ENCODE peak calls at places on chromosomes 5 and 9, in four cellular contexts. One of them, this sample, is unnamed.

GRCh38 chr5:161167001-161167765 is 315.2 kb upstream of the ATP10B start:
- DNase-seq in HCT116: no peak
- DNase-seq in K562: no peak
- DNase-seq in H1: no peak
- DNase-seq in this sample: no peak

GRCh38 chr5:6452622-6453504 is 4.2 kb downstream of the UBE2QL1 start:
- DNase-seq in HCT116: no peak
- DNase-seq in K562: no peak
- DNase-seq in H1: no peak
- DNase-seq in this sample: no peak

GRCh38 chr5:103414598-103414997 is 148.0 kb downstream of the NUDT12 start:
- DNase-seq in HCT116: no peak
- DNase-seq in K562: no peak
- DNase-seq in H1: no peak
- DNase-seq in this sample: no peak

GRCh38 chr9:69674112-69674511 is 1.9 kb upstream of the APBA1 start:
- DNase-seq in HCT116: peak
- DNase-seq in K562: no peak
- DNase-seq in H1: no peak
- DNase-seq in this sample: no peak

GRCh38 chr5:178241259-178241658 is 8.7 kb upstream of the PHYKPL start:
- DNase-seq in HCT116: no peak
- DNase-seq in K562: no peak
- DNase-seq in H1: no peak
- DNase-seq in this sample: no peak

GRCh38 chr9:19552282-19552681 is 143.5 kb downstream of the ACER2 start:
- DNase-seq in HCT116: no peak
- DNase-seq in K562: no peak
- DNase-seq in H1: no peak
- DNase-seq in this sample: no peak

GRCh38 chr9:8365466-8366160 is 566.0 kb upstream of the DMAC1 start:
- DNase-seq in HCT116: no peak
- DNase-seq in K562: no peak
- DNase-seq in H1: no peak
- DNase-seq in this sample: no peak

GRCh38 chr9:112439171-112439570 is 47.5 kb upstream of the KIAA1958 start:
- DNase-seq in HCT116: no peak
- DNase-seq in K562: no peak
- DNase-seq in H1: no peak
- DNase-seq in this sample: no peak

GRCh38 chr9:137298983-137299521 is 3.0 kb downstream of the NRARP start:
- DNase-seq in HCT116: no peak
- DNase-seq in K562: no peak
- DNase-seq in H1: no peak
- DNase-seq in this sample: no peak

GRCh38 chr9:87498046-87498815 is 564 bp downstream of the DAPK1 start:
- DNase-seq in HCT116: no peak
- DNase-seq in K562: peak
- DNase-seq in H1: peak
- DNase-seq in this sample: no peak

DNA sequence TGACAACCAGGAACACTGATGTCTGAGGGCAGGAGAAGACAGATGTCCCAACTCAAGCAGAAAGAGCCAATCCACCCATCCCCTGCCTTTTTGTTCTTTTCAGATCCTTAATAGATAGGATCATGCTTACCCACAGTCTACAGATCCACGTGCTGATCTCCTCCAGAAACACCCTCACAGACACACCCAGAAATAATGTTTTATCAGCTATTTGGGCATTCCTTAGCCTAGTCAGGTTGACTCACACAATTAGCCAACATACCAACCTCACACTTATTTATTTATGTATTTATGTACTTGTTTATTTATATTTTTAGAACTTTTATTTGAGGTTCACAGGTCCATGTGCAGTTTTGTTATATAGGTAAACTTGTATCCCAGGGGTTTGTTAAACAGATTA is 151.5 kb upstream of the IL12B start:
- DNase-seq in HCT116: no peak
- DNase-seq in K562: no peak
- DNase-seq in H1: no peak
- DNase-seq in this sample: no peak
- TF ChIP-seq EGR1 in HCT116: no peak
- TF ChIP-seq EGR1 in K562: no peak
- TF ChIP-seq EGR1 in H1: no peak
- TF ChIP-seq EGR1 in this sample: no peak

GRCh38 chr9:124770359-124771020 is 621 bp downstream of the NR6A1 start:
- DNase-seq in HCT116: no peak
- DNase-seq in K562: peak
- DNase-seq in H1: no peak
- DNase-seq in this sample: no peak

GRCh38 chr9:124771021-124771866 is at the start of gene NR6A1:
- DNase-seq in HCT116: peak
- DNase-seq in K562: peak
- DNase-seq in H1: peak
- DNase-seq in this sample: peak

GRCh38 chr9:124768778-124769350 is 2.2 kb downstream of the NR6A1 start:
- DNase-seq in HCT116: no peak
- DNase-seq in K562: no peak
- DNase-seq in H1: no peak
- DNase-seq in this sample: no peak

GRCh38 chr9:124768275-124768674 is 2.8 kb downstream of the NR6A1 start:
- DNase-seq in HCT116: no peak
- DNase-seq in K562: no peak
- DNase-seq in H1: no peak
- DNase-seq in this sample: no peak

DNA sequence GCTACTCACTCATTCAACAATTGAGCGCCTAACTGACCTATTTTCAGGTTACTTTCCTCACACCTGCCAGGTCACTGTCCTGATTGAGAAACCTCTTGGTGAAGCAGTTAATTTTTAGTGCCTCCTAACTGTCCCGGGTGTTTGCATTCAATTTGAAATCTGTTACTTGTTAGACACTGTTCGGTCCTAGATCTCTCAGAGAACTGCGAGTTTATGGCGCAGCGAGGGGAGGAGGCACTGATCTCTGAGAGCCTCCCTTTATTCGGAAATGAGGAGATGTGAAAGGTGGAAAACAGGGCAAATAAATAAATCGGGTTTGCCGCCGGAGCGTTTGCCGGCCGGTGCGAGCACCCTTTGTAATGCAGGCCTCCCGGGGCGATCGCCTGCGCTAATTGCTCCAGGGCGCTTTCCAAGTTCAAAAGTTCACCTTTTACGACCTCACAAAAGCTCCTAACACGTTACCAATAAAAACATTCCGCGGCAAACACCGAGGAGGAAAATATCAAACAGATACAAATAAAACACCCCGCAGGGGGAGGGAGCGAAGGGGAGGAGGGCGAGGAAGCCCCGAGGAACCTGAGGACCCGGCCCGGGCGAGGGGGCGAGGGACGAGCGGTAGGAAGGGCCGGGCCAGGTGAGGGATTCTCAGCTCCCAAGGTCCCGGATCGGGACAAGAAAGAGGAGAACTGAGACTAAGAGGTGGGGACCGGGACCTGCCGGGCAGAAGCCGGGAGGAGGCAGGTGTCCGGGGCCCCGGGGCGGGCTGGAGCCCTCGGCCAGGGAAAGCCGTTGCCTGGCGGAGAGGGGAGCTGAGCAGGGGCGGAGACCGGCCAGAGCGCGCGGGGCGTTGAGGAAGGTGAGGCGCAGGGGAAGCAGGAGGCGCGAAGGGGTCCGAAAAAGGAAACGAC is 1.4 kb downstream of the NR6A1 start:
- DNase-seq in HCT116: peak
- DNase-seq in K562: peak
- DNase-seq in H1: peak
- DNase-seq in this sample: no peak
- TF ChIP-seq EGR1 in HCT116: no peak
- TF ChIP-seq EGR1 in K562: peak
- TF ChIP-seq EGR1 in H1: no peak
- TF ChIP-seq EGR1 in this sample: no peak

DNA sequence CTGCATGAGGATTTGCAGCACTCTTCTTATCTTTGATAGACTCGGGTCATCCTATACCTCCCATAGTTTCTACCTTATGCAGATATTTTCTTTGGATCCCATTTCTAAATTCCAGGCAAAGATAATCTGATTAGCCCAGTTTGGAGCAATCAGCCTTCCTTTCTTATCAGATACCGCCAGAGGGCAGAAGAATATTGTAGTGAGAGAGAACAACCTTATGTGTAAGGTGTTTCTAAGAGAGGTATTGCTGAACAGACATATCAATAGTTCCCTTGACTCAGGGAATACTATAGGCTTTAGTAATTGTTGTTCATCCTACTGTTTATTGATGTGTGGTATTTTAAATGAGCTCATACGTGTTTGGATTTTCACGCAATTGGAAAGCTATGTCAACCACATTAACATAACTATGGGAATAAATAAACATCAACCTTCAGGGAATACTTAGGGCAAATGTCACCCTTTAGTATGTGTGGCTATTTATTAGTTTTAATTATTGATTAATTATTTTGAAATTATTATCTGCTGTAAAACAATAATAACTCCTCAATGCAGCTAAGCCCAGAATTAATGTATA is 1435.2 kb upstream of the CDH9 start:
- DNase-seq in HCT116: no peak
- DNase-seq in K562: no peak
- DNase-seq in H1: no peak
- DNase-seq in this sample: no peak
- TF ChIP-seq EGR1 in HCT116: no peak
- TF ChIP-seq EGR1 in K562: no peak
- TF ChIP-seq EGR1 in H1: no peak
- TF ChIP-seq EGR1 in this sample: no peak

GRCh38 chr5:124528838-124529237 is 217.6 kb downstream of the ZNF608 start:
- DNase-seq in HCT116: no peak
- DNase-seq in K562: no peak
- DNase-seq in H1: no peak
- DNase-seq in this sample: no peak
- TF ChIP-seq EGR1 in HCT116: no peak
- TF ChIP-seq EGR1 in K562: no peak
- TF ChIP-seq EGR1 in H1: no peak
- TF ChIP-seq EGR1 in this sample: no peak

GRCh38 chr5:93163010-93163663 is 417.9 kb downstream of the NR2F1-AS1 start:
- DNase-seq in HCT116: peak
- DNase-seq in K562: no peak
- DNase-seq in H1: no peak
- DNase-seq in this sample: no peak
- TF ChIP-seq EGR1 in HCT116: no peak
- TF ChIP-seq EGR1 in K562: no peak
- TF ChIP-seq EGR1 in H1: no peak
- TF ChIP-seq EGR1 in this sample: no peak

GRCh38 chr5:101047181-101047580 is 144.1 kb upstream of the ST8SIA4 start:
- DNase-seq in HCT116: no peak
- DNase-seq in K562: no peak
- DNase-seq in H1: no peak
- DNase-seq in this sample: no peak

DNA sequence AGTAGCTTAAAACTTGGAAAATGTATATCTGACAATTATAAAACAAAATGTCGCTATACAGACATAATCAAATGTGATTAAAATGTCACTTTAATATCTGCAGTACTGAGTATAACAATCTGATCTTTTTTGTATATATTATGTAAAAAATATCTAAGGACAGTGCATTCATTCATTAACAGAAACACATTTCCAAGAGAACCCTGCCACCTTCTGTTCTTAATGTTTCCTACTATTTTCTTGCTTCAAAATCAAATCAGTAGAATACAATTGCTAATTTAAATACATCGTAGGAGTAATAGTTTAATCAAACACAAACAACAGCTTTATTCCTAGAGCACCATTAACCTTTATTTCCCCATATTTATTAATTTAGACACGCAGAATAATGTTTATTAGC is 142.6 kb upstream of the ST8SIA4 start:
- DNase-seq in HCT116: peak
- DNase-seq in K562: no peak
- DNase-seq in H1: no peak
- DNase-seq in this sample: no peak
- TF ChIP-seq EGR1 in HCT116: no peak
- TF ChIP-seq EGR1 in K562: no peak
- TF ChIP-seq EGR1 in H1: no peak
- TF ChIP-seq EGR1 in this sample: no peak

DNA sequence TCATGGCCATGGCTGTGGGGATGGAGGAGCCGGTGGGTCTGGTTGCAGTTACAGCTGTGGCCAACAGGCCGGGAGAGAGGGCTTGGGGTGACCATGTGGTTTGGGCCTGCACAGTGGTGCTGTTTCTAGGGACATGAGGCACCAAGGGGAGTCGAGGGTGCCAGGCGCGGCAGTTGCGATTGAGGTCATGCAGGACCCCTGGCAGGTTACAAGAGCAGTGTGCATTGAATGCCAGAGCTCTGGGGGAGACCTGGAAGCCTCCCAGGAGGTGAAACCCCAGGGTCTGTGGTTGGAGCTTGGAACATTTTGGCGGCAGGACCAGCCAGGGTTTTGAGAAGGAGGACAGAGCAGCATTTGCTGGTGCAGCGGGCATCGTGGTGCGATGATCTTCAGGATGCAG is 21.7 kb downstream of the RXRA start:
- DNase-seq in HCT116: no peak
- DNase-seq in K562: no peak
- DNase-seq in H1: no peak
- DNase-seq in this sample: no peak
- TF ChIP-seq EGR1 in HCT116: no peak
- TF ChIP-seq EGR1 in K562: no peak
- TF ChIP-seq EGR1 in H1: no peak
- TF ChIP-seq EGR1 in this sample: no peak

DNA sequence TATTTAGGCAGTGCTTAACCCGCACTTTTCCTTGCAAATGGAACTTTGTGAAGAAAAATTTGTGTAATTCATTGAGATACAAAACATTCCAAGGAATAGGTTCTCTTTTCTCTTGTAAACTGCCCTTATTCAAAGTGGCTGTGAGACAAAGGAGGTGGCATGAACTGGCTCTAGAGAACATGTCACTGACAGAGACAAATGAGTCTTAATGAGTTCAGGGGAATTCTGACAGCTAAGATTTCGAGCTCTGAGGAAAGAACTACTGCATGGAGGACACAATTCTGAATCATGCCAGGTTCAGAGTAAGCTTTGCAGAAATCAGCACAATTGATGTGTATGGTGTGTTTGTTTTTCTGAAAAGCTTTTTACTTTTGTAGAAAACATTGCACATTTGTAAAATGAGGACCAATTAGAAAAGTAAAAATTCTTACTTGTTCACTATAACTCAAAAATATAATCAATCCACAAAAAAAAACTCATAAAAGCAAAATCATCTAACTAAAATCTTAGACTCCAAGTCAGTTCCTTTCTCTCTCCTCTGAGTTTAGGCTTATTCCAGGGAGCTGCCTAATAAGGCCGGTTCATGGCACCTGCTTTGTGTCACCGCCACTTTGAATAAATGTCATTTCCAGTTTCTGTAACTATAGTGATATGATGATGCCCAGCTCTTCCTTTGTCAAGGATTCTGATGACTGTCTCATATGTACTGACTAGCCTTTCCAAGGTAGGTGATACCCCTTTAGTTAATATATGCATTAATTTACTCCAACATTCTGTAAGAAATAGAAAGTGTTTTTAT is 163.2 kb downstream of the HCN1 start:
- DNase-seq in HCT116: no peak
- DNase-seq in K562: no peak
- DNase-seq in H1: no peak
- DNase-seq in this sample: no peak
- TF ChIP-seq EGR1 in HCT116: no peak
- TF ChIP-seq EGR1 in K562: no peak
- TF ChIP-seq EGR1 in H1: no peak
- TF ChIP-seq EGR1 in this sample: no peak

GRCh38 chr5:34625246-34625645 is 30.9 kb upstream of the RAI14 start:
- DNase-seq in HCT116: no peak
- DNase-seq in K562: no peak
- DNase-seq in H1: no peak
- DNase-seq in this sample: no peak
- TF ChIP-seq EGR1 in HCT116: no peak
- TF ChIP-seq EGR1 in K562: no peak
- TF ChIP-seq EGR1 in H1: no peak
- TF ChIP-seq EGR1 in this sample: no peak

GRCh38 chr5:76310208-76310607 is 92.9 kb upstream of the IQGAP2 start:
- DNase-seq in HCT116: no peak
- DNase-seq in K562: no peak
- DNase-seq in H1: no peak
- DNase-seq in this sample: no peak
- TF ChIP-seq EGR1 in HCT116: no peak
- TF ChIP-seq EGR1 in K562: no peak
- TF ChIP-seq EGR1 in H1: no peak
- TF ChIP-seq EGR1 in this sample: no peak

This sample was measured in GM12878.